ENCODE peak calls at places on chromosome 11, in five cellular contexts. One of them, this sample, is unnamed.

GRCh38 chr11:96259053-96259837 is 83.8 kb downstream of the MAML2 start:
- DNase-seq in AG04450: no peak
- DNase-seq in heart left ventricle: no peak
- DNase-seq in WERI-Rb-1: no peak
- DNase-seq in psoas muscle: no peak
- DNase-seq in this sample: no peak

GRCh38 chr11:110529043-110529442 is 99.3 kb downstream of the FDX1 start:
- DNase-seq in psoas muscle: no peak
- DNase-seq in AG04450: no peak
- DNase-seq in WERI-Rb-1: no peak
- DNase-seq in heart left ventricle: no peak
- DNase-seq in this sample: peak; percentile 10

GRCh38 chr11:79896258-79896657 is 455.4 kb upstream of the TENM4 start:
- DNase-seq in AG04450: no peak
- DNase-seq in WERI-Rb-1: no peak
- DNase-seq in heart left ventricle: no peak
- DNase-seq in psoas muscle: no peak
- DNase-seq in this sample: no peak

GRCh38 chr11:65315204-65315865 is 669 bp downstream of the CDC42EP2 start:
- DNase-seq in AG04450: no peak
- DNase-seq in WERI-Rb-1: peak; percentile 91
- DNase-seq in psoas muscle: peak; percentile 90
- DNase-seq in heart left ventricle: peak; percentile 88
- DNase-seq in this sample: peak; percentile 73

GRCh38 chr11:113470233-113470632 is 5.0 kb downstream of the DRD2 start:
- DNase-seq in heart left ventricle: no peak
- DNase-seq in AG04450: no peak
- DNase-seq in psoas muscle: no peak
- DNase-seq in WERI-Rb-1: peak; percentile 66
- DNase-seq in this sample: no peak

GRCh38 chr11:126024143-126024542 is 38.5 kb downstream of the CDON start:
- DNase-seq in WERI-Rb-1: no peak
- DNase-seq in AG04450: no peak
- DNase-seq in psoas muscle: no peak
- DNase-seq in heart left ventricle: no peak
- DNase-seq in this sample: no peak

GRCh38 chr11:123357990-123358827 is 71.9 kb upstream of the GRAMD1B start:
- DNase-seq in psoas muscle: peak; percentile 56
- DNase-seq in AG04450: no peak
- DNase-seq in heart left ventricle: peak; percentile 51
- DNase-seq in WERI-Rb-1: peak; percentile 67
- DNase-seq in this sample: peak; percentile 10

GRCh38 chr11:57370251-57370650 is 10.7 kb downstream of the PRG3 start:
- DNase-seq in heart left ventricle: no peak
- DNase-seq in WERI-Rb-1: peak; percentile 25
- DNase-seq in AG04450: no peak
- DNase-seq in psoas muscle: no peak
- DNase-seq in this sample: no peak

DNA sequence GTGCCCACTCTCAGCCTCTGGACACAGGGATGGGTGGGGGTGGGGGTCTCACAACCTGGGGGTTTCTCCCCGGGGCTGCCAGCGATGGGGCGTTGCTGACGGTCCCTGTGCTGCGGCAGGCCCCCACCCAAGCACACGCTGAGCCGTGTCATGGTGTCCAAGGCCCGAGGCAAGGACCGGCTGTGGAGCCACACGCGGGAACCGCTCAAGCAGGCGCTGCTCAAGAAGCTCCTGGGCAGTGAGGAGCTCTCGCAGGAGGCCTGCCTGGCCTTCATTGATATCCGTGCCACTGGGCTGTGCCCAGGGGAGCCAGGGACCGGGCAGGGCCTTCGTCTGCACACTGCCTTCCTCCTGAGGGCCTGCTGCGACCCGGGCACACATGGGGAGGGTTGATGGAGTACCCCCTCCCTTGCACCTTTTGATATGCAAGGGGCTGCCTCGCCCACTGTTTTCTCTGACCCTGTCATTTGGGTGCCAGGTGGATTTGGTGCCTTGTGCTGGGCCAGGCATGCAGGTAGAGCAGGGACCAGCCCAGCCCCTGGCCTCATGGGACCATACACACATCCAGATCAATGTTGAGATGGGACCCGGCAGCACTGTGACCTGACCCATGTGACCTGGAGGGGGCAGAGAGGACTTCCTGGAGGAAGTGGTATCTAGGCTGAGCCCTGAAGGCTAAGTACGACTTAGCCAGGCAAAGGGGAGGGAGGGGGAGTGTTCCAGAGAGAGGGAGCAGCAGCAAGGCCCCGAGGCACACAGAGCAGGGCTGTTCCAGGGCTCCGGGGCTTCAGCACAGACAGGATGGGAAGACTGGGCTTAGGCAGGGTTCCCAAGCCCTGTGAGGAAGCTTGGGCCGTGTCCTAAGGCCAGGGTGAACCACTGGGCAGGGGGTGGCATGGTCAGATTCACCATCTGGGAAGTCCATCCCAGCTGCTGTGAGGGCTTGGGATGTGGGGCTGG is 75.2 kb downstream of the MYO7A start:
- DNase-seq in psoas muscle: peak; percentile 38
- DNase-seq in heart left ventricle: no peak
- DNase-seq in AG04450: no peak
- DNase-seq in WERI-Rb-1: peak; percentile 5
- DNase-seq in this sample: peak; percentile 2
- H3K27ac ChIP-seq in psoas muscle: no peak overlapping the region
- H3K27ac ChIP-seq in heart left ventricle: no peak overlapping the region
- H3K27ac ChIP-seq in AG04450: no peak overlapping the region
- H3K27ac ChIP-seq in WERI-Rb-1: no peak overlapping the region
- H3K27ac ChIP-seq in this sample: no peak overlapping the region

DNA sequence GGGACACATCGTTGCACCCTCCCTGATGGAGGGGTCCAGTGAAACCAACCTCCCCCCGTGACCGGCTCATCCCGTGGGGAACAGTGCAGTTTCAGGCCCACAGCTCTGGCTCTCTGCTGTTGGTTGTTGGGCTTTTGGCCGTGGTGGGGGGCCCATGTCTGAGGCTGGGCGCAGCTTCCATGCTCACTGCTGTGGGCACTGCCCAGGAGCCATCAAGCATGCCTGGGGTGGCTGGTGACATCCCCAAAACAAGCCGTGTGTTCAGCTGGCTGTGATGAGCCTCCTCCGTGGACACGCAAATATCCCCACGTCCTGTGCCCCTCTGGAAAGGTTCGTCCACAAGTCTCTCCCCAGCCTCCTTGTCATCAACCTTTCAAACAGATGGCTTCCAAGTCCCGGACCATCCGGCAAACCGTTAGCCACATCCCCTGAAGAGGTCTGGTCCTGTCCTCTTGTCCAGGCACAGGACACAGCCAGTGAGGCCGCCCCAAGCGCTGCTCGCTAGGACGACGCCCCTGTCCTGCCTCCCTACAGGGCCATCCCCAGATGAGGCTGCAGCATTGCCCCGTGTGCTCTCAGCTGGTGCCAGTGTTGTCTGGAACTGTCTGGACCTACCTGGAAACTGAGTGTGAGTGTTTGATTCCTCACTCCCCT is 29.4 kb upstream of the BRSK2 start:
- DNase-seq in psoas muscle: peak; percentile 15
- DNase-seq in WERI-Rb-1: no peak
- DNase-seq in AG04450: no peak
- DNase-seq in heart left ventricle: no peak
- DNase-seq in this sample: no peak
- H3K27ac ChIP-seq in psoas muscle: no peak overlapping the region
- H3K27ac ChIP-seq in WERI-Rb-1: no peak overlapping the region
- H3K27ac ChIP-seq in AG04450: no peak overlapping the region
- H3K27ac ChIP-seq in heart left ventricle: no peak overlapping the region
- H3K27ac ChIP-seq in this sample: no peak overlapping the region

DNA sequence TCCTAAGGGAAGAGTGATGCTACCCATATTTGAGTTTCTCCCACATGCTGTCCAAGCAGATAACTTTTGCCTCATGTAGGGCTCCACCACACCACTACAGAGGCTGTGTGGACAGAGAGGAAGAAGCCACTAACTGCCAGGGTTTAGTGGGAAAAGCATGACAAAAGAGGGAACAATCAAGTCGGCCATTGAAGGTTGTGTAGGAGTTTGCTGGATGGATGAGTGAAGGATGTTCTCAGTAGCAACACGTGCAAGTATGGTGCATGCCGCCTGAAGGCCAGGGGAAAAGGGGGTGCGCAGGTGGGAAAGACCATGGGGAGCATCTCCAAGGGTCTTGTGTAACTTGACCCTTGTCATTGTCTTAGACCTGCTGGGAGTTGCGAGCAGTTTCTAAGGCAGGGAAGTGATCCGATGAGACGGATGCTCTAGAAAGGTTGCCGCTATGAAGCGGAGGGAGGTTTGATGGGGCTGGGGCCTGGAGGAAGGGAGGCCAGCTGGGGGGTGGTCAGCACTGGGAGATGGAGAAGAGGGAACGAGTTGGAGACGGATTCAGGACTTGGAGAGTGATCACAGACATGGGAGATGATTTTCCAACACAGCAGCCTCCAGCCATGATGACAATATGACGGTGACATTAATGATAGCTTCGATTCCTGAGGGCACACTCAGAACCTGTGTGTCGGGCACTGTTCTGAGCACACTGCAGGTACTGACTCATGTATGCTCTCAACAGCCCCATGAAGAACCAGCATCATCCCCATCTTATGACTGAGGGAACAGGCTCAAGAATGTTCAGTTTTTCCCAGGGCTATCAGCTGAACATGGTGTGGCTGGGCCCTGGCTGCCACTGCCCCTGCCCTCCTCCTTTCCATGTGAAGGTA is 53.7 kb downstream of the CD6 start:
- DNase-seq in WERI-Rb-1: no peak
- DNase-seq in heart left ventricle: no peak
- DNase-seq in AG04450: no peak
- DNase-seq in psoas muscle: no peak
- DNase-seq in this sample: no peak
- H3K27ac ChIP-seq in WERI-Rb-1: no peak overlapping the region
- H3K27ac ChIP-seq in heart left ventricle: peak overlapping the region; percentile 46
- H3K27ac ChIP-seq in AG04450: no peak overlapping the region
- H3K27ac ChIP-seq in psoas muscle: no peak overlapping the region
- H3K27ac ChIP-seq in this sample: no peak overlapping the region

GRCh38 chr11:241634-242033 is 4.9 kb downstream of the PSMD13 start:
- DNase-seq in heart left ventricle: peak; percentile 33
- DNase-seq in WERI-Rb-1: no peak
- DNase-seq in psoas muscle: no peak
- DNase-seq in AG04450: no peak
- DNase-seq in this sample: no peak
- H3K27ac ChIP-seq in heart left ventricle: peak overlapping the region; percentile 37
- H3K27ac ChIP-seq in WERI-Rb-1: no peak overlapping the region
- H3K27ac ChIP-seq in psoas muscle: peak overlapping the region; percentile 44
- H3K27ac ChIP-seq in AG04450: no peak overlapping the region
- H3K27ac ChIP-seq in this sample: no peak overlapping the region

DNA sequence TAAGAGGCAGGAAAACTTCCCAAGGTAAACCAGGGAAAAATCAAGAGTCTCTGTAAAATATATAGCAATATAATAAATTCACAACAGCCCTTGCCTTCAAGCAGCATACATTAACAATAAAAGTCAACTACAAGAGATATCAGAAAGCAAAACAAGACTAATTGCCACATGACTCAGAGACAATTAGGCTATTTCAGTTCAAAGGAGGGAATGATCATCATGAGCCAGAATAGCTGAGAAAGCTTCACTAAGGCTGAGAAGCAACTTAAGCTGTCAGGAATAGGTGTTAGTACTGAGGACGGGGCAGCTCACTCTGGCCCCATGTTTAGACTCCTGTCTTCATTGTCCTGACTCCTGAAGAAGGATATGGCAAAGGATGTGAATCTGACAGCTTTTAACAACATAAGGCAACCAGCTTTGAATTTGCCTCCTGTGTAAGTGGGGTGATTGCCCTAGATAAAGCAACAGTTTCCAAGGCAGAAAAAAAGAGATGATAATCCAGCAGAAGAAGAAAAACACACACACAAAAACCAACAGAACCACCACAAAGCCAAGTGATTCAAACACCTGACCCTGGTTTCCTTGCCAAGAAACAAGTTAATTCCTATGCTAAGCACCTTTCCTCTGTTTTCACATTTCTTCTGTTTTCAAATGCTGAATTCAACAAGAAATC is 60.8 kb downstream of the SIK3 start:
- DNase-seq in psoas muscle: no peak
- DNase-seq in heart left ventricle: no peak
- DNase-seq in AG04450: no peak
- DNase-seq in WERI-Rb-1: no peak
- DNase-seq in this sample: no peak
- H3K27ac ChIP-seq in psoas muscle: no peak overlapping the region
- H3K27ac ChIP-seq in heart left ventricle: peak overlapping the region; percentile 25
- H3K27ac ChIP-seq in AG04450: no peak overlapping the region
- H3K27ac ChIP-seq in WERI-Rb-1: no peak overlapping the region
- H3K27ac ChIP-seq in this sample: peak overlapping the region; percentile 30

GRCh38 chr11:120058931-120059330 is 79.0 kb downstream of the TRIM29 start:
- DNase-seq in psoas muscle: no peak
- DNase-seq in AG04450: no peak
- DNase-seq in heart left ventricle: no peak
- DNase-seq in WERI-Rb-1: no peak
- DNase-seq in this sample: no peak
- H3K27ac ChIP-seq in psoas muscle: no peak overlapping the region
- H3K27ac ChIP-seq in AG04450: no peak overlapping the region
- H3K27ac ChIP-seq in heart left ventricle: no peak overlapping the region
- H3K27ac ChIP-seq in WERI-Rb-1: no peak overlapping the region
- H3K27ac ChIP-seq in this sample: no peak overlapping the region

GRCh38 chr11:68012843-68013610 is 2.9 kb downstream of the ALDH3B1 start:
- DNase-seq in psoas muscle: no peak
- DNase-seq in heart left ventricle: no peak
- DNase-seq in WERI-Rb-1: no peak
- DNase-seq in AG04450: peak; percentile 90
- DNase-seq in this sample: peak; percentile 75
- H3K27ac ChIP-seq in psoas muscle: no peak overlapping the region
- H3K27ac ChIP-seq in heart left ventricle: no peak overlapping the region
- H3K27ac ChIP-seq in WERI-Rb-1: no peak overlapping the region
- H3K27ac ChIP-seq in AG04450: peak overlapping the region; percentile 95
- H3K27ac ChIP-seq in this sample: peak overlapping the region; percentile 28

GRCh38 chr11:1867381-1867780 is 14.5 kb downstream of the LSP1 start:
- DNase-seq in WERI-Rb-1: no peak
- DNase-seq in heart left ventricle: peak; percentile 18
- DNase-seq in AG04450: no peak
- DNase-seq in psoas muscle: peak; percentile 54
- DNase-seq in this sample: no peak
- H3K27ac ChIP-seq in WERI-Rb-1: no peak overlapping the region
- H3K27ac ChIP-seq in heart left ventricle: no peak overlapping the region
- H3K27ac ChIP-seq in AG04450: no peak overlapping the region
- H3K27ac ChIP-seq in psoas muscle: no peak overlapping the region
- H3K27ac ChIP-seq in this sample: no peak overlapping the region

This sample was measured in MM.1S.